ENCODE peak calls at places on chromosome 20, in four cellular contexts. A is HepG2, L is GM12878, X is H1. F is an unnamed sample. For H3K4me1, the result is how much of the 10 kb centered on the place peaks cover.

GRCh38 chr20:58492795-58493538 is 22.2 kb downstream of the APCDD1L start:
- DNase-seq in A (no peak), L (no peak), X (no peak), F (no peak)

GRCh38 chr20:37471741-37472235 is 49.3 kb upstream of the NNAT start:
- DNase-seq in A (no peak), L (no peak), X (no peak), F (no peak)

GRCh38 chr20:32918751-32919150 is 60.0 kb downstream of the EFCAB8 start:
- DNase-seq in A (no peak), L (no peak), X (no peak), F (no peak)

GRCh38 chr20:51400051-51400926 is 142.2 kb downstream of the NFATC2 start:
- DNase-seq in A (no peak), L (peak), X (no peak), F (no peak)

GRCh38 chr20:18788021-18788420 is 25.6 kb upstream of the SCP2D1 start:
- DNase-seq in A (no peak), L (no peak), X (no peak), F (no peak)

GRCh38 chr20:5845686-5846651 is 95.8 kb downstream of the SHLD1 start:
- DNase-seq in A (no peak), L (peak), X (no peak), F (no peak)

GRCh38 chr20:50554694-50555579 is 44.8 kb downstream of the PTPN1 start:
- DNase-seq in A (no peak), L (no peak), X (no peak), F (no peak)

GRCh38 chr20:10671850-10672578 is 1.8 kb downstream of the JAG1 start:
- DNase-seq in A (no peak), L (no peak), X (no peak), F (no peak)

GRCh38 chr20:20709858-20710257 is 2.6 kb downstream of the RALGAPA2 start:
- DNase-seq in A (no peak), L (no peak), X (no peak), F (no peak)

GRCh38 chr20:20211274-20211987 is 156.5 kb upstream of the INSM1 start:
- DNase-seq in A (no peak), L (no peak), X (no peak), F (no peak)

GRCh38 chr20:12623870-12624269 is 384.9 kb upstream of the SPTLC3 start:
- DNase-seq in A (no peak), L (no peak), X (no peak), F (no peak)

GRCh38 chr20:29497261-29497671 is 1760.2 kb upstream of the DEFB115 start:
- DNase-seq in A (peak), L (no peak), X (no peak), F (no peak)

GRCh38 chr20:32539063-32539816 is 45.9 kb downstream of the NOL4L start:
- DNase-seq in A (no peak), L (no peak), X (no peak), F (no peak)

GRCh38 chr20:18904192-18904591 is 90.6 kb downstream of the SCP2D1 start:
- DNase-seq in A (no peak), L (no peak), X (no peak), F (peak)

GRCh38 chr20:37919389-37920040 is 16.6 kb downstream of the VSTM2L start:
- DNase-seq in A (no peak), L (no peak), X (no peak), F (no peak)

GRCh38 chr20:16368645-16369292 is 204.5 kb downstream of the KIF16B start:
- DNase-seq in A (peak), L (no peak), X (no peak), F (peak)

GRCh38 chr20:5557123-5557522 is 193.1 kb upstream of the SHLD1 start:
- DNase-seq in A (peak), L (peak), X (peak), F (peak)

GRCh38 chr20:35200255-35200654 is 26.2 kb upstream of the MMP24 start:
- DNase-seq in A (no peak), L (no peak), X (no peak), F (no peak)

GRCh38 chr20:56630506-56631317 is 1.6 kb downstream of the TFAP2C start:
- DNase-seq in A (no peak), L (no peak), X (no peak), F (no peak)

GRCh38 chr20:17172826-17173420 is 53.9 kb upstream of the PCSK2 start:
- DNase-seq in A (no peak), L (no peak), X (no peak), F (no peak)

GRCh38 chr20:57653546-57653900 is 33.3 kb upstream of the ZBP1 start:
- DNase-seq in A (no peak), L (no peak), X (no peak), F (peak)

GRCh38 chr20:53944796-53945195 is 125.6 kb downstream of the BCAS1 start:
- DNase-seq in A (no peak), L (no peak), X (no peak), F (no peak)

GRCh38 chr20:53685070-53685595 is 91.5 kb upstream of the ZNF217 start:
- DNase-seq in A (no peak), L (no peak), X (no peak), F (no peak)

GRCh38 chr20:34579936-34580587 is 21.5 kb downstream of the MAP1LC3A start:
- DNase-seq in A (no peak), L (peak), X (no peak), F (no peak)

GRCh38 chr20:11429889-11430580 is 487.7 kb upstream of the BTBD3 start:
- DNase-seq in A (no peak), L (no peak), X (no peak), F (no peak)

GRCh38 chr20:54477556-54477955 is 2.2 kb downstream of the DOK5 start:
- DNase-seq in A (no peak), L (no peak), X (no peak), F (no peak)

GRCh38 chr20:25574411-25574810 is 10.9 kb downstream of the NINL start:
- DNase-seq in A (peak), L (no peak), X (no peak), F (no peak)

GRCh38 chr20:20184149-20184548 is 131.8 kb downstream of the CFAP61 start:
- DNase-seq in A (no peak), L (no peak), X (no peak), F (no peak)

GRCh38 chr20:32966382-32966781 is 37.9 kb downstream of the SUN5 start:
- DNase-seq in A (no peak), L (no peak), X (no peak), F (no peak)

DNA sequence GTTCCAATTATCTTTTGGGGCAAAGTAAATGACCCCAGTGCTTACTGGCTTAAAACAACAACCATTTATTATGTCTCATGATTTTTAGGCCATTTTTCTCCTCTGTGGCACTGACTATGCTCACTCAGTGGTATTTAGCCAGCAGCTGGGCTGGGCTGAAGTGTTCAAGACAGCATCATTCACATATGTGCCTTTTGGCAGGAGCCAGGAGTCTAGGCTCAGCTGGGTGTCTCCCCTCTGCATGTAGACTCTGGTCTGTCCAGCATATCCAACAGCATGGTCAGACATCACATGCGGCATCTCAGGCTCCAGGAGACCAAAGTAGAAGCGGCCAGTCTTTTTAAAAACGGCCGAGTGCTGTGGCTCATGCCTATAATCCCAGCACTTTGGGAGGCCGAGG is 120.3 kb upstream of the TOP1 start:
- DNase-seq in A (no peak), L (no peak), X (no peak), F (no peak)
- TF ChIP-seq CHD2 in A (no peak), L (no peak), X (no peak), F (no peak)

GRCh38 chr20:1332749-1333300 is 3.9 kb upstream of the SDCBP2 start:
- DNase-seq in A (no peak), L (no peak), X (no peak), F (no peak)
- H3K4me1 ChIP-seq in A (under half), L (under half), X (under half), F (under half)

DNA sequence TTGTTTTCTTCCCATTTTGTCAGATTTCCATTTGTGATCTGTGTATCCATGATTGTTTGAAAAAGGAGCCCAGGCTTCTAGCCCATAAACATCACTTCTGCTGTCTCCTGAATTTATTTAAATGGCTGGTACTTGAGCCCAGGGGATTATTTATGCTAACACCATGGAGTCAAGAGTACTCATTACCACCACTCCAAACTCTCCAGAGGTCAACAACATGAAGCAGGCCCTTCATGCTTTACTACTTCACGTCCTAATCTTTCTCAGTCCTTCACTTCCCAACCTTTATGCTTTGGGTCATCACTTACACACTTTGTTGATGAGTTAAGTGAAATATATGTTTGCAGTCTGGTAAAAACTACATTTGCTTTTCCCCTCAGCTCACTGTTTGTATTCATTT is 247.8 kb downstream of the BMP2 start:
- DNase-seq in A (no peak), L (no peak), X (no peak), F (no peak)
- TF ChIP-seq CHD2 in A (no peak), L (no peak), X (no peak), F (no peak)

DNA sequence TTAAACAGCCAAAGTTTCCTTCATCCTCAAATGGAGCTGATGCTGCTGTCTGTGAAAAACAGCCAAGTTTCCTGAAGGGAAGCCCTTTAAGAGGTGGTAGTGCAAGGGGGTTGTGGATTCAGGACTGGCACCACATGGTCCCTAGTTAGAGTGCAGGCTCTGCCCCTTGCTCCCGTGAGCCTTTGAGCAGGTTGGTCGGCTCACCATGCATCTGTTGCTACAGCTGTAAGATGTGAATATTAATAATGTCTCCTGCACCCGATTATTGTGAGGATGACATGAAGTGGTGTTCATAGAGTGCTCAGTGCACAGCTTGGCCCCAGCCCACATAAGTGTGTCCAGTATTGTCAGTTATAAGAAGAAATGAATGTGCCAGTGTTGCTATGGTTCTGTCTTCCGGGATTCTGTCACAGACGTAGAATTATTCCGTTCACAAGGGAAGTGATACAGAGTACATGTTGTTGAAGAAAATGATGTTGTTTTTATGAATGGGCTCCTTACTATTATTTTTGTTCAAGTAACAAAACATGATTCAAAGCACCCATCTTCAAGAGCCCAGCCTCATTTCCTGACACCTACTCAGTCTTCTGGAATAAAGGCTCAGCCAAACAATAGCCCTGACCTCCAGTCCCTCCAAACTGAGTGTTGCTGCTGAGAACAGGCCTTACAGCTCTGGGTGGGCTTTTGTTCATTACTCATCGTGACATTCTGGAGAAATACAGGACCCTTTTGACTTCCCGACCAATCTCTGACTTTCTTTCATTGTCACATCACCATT is 2.9 kb upstream of the PKIG start:
- DNase-seq in A (no peak), L (no peak), X (no peak), F (no peak)
- H3K4me1 ChIP-seq in A (under half), L (half or more), X (under half), F (under half)

DNA sequence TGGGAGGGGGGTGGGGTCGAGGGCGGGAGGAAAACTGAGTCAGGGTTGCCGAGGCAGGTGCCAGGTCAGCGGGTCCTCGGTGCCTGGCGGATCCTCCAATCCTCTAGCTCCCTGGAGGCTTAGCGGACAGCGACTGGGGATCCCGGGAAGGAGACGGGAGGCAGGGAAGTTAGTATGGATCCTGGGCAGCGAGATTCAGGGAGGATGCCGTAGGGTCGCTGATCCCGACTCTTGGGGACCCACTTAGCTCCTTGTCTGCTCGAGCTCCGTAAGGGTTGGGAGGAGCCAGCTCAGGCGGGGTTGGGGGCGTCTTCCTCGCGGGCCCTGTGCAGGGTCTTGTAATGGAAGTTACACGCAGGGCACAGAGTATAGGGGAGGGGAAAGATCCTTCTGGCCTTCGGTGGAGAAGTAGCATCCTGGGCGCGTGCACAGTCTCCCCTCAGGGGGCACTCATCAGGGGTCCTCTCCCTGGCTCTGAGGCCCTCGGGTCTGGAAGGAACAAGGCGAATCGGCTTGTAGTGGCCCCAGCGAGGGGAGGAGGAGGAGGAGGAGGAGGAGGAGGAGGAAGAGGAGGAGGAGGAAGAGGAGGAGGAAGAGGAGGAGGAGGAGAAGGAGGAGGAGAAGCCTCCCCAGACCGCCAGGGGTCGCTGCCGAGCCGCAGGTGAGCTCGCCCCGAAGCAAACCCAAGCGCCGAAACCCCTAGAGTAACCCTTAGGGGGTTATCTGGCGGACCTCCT is 6.4 kb upstream of the SLC12A5 start:
- DNase-seq in A (peak), L (no peak), X (no peak), F (peak)
- TF ChIP-seq CHD2 in A (no peak), L (no peak), X (no peak), F (no peak)

GRCh38 chr20:7667194-7667593 is 273.1 kb downstream of the HAO1 start:
- DNase-seq in A (no peak), L (no peak), X (no peak), F (no peak)

GRCh38 chr20:7660165-7660564 is 280.1 kb downstream of the HAO1 start:
- DNase-seq in A (no peak), L (no peak), X (no peak), F (no peak)

DNA sequence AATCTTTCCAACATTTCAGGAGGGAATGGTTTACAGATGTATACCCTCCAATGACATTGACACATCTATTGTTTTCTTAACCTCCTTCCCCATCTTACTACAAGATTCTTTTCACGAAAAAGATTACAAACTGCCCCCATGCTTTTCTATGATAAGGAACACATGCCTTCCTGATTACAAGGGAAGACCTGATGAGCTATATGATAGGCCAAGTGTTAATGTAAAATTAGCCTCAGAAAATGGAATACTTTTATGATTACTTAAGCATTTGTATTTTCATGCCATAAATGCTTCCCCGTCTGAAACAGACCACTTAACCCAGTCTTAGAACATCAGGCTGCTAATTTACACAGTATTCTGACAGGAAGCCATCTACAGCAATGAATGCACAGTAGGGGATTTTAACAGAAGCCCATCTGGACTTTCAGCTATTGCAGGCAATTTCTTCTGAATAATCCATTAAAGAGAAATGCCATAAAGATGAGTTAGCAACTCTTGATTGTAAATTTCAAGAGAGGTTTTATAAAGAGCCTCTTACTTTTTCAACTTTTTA is 274.9 kb downstream of the HAO1 start:
- DNase-seq in A (no peak), L (no peak), X (no peak), F (no peak)
- H3K4me1 ChIP-seq in A (under half), L (under half), X (under half), F (under half)

GRCh38 chr20:3479025-3479424 is 8.2 kb downstream of the ATRN start:
- DNase-seq in A (no peak), L (no peak), X (no peak), F (no peak)

GRCh38 chr20:3473324-3473723 is 2.5 kb downstream of the ATRN start:
- DNase-seq in A (no peak), L (no peak), X (no peak), F (no peak)

GRCh38 chr20:3473944-3474343 is 3.1 kb downstream of the ATRN start:
- DNase-seq in A (no peak), L (no peak), X (no peak), F (no peak)

GRCh38 chr20:3479759-3480615 is 9.2 kb downstream of the ATRN start:
- DNase-seq in A (no peak), L (no peak), X (no peak), F (no peak)

GRCh38 chr20:3477861-3478544 is 7.2 kb downstream of the ATRN start:
- DNase-seq in A (peak), L (no peak), X (no peak), F (no peak)
- TF ChIP-seq CHD2 in A (no peak), L (no peak), X (no peak), F (no peak)

GRCh38 chr20:47330071-47330470 is 26.4 kb downstream of the ZMYND8 start:
- DNase-seq in A (no peak), L (no peak), X (no peak), F (no peak)

GRCh38 chr20:47334022-47334551 is 22.4 kb downstream of the ZMYND8 start:
- DNase-seq in A (peak), L (no peak), X (no peak), F (peak)

GRCh38 chr20:47335251-47336012 is 21.1 kb downstream of the ZMYND8 start:
- DNase-seq in A (no peak), L (no peak), X (no peak), F (no peak)

GRCh38 chr20:47330933-47331708 is 25.4 kb downstream of the ZMYND8 start:
- DNase-seq in A (no peak), L (no peak), X (no peak), F (peak)

GRCh38 chr20:47332381-47333206 is 23.9 kb downstream of the ZMYND8 start:
- DNase-seq in A (no peak), L (no peak), X (no peak), F (no peak)
- H3K4me1 ChIP-seq in A (half or more), L (under half), X (under half), F (half or more)

GRCh38 chr20:46006964-46007363 is 1.7 kb upstream of the MMP9 start:
- DNase-seq in A (no peak), L (no peak), X (no peak), F (no peak)

GRCh38 chr20:46006031-46006430 is 2.7 kb upstream of the MMP9 start:
- DNase-seq in A (no peak), L (no peak), X (no peak), F (no peak)

GRCh38 chr20:46007671-46008070 is 1.0 kb upstream of the MMP9 start:
- DNase-seq in A (no peak), L (no peak), X (no peak), F (no peak)

GRCh38 chr20:46004187-46004586 is 4.5 kb upstream of the MMP9 start:
- DNase-seq in A (no peak), L (no peak), X (no peak), F (no peak)

GRCh38 chr20:46004813-46005505 is 3.7 kb upstream of the MMP9 start:
- DNase-seq in A (no peak), L (no peak), X (no peak), F (no peak)
- TF ChIP-seq CHD2 in A (no peak), L (peak), X (no peak), F (no peak)

GRCh38 chr20:62215991-62216635 is 4.0 kb downstream of the HRH3 start:
- DNase-seq in A (no peak), L (no peak), X (no peak), F (no peak)
- H3K4me1 ChIP-seq in A (under half), L (under half), X (under half), F (under half)